ENCODE peak calls at places on chromosome 1, in ten cellular contexts. G, P, U, W, R, Z, M, D, S and K are unnamed samples.

GRCh38 chr1:211788626-211789025 is 41.9 kb downstream of the LPGAT1 start:
- DNase-seq in G (no peak), P (no peak), U (no peak), W (no peak), R (no peak), Z (no peak), M (no peak), D (no peak), S (no peak), K (no peak)

GRCh38 chr1:230188826-230189225 is 121.8 kb downstream of the GALNT2 start:
- DNase-seq in G (no peak), P (no peak), U (no peak), W (no peak), R (no peak), Z (no peak), M (no peak), D (no peak), S (no peak), K (no peak)

GRCh38 chr1:13620825-13621224 is 37.2 kb downstream of the PDPN start:
- DNase-seq in G (no peak), P (no peak), U (no peak), W (no peak), R (no peak), Z (no peak), M (no peak), D (no peak), S (no peak), K (no peak)

GRCh38 chr1:7669559-7670208 is 101.4 kb upstream of the VAMP3 start:
- DNase-seq in G (peak; percentile 68), P (peak; percentile 26), U (peak; percentile 81), W (no peak), R (peak; percentile 80), Z (peak; percentile 53), M (peak; percentile 67), D (peak; percentile 93), S (peak; percentile 78), K (peak; percentile 49)

GRCh38 chr1:202155478-202156021 is 4.9 kb downstream of the PTPN7 start:
- DNase-seq in G (no peak), P (no peak), U (no peak), W (no peak), R (no peak), Z (no peak), M (no peak), D (peak; percentile 15), S (no peak), K (no peak)

GRCh38 chr1:185574139-185574835 is 159.9 kb upstream of the HMCN1 start:
- DNase-seq in G (no peak), P (no peak), U (no peak), W (no peak), R (no peak), Z (no peak), M (no peak), D (no peak), S (no peak), K (no peak)

GRCh38 chr1:12052008-12052573 is 11.0 kb upstream of the TNFRSF8 start:
- DNase-seq in G (peak; percentile 70), P (no peak), U (peak; percentile 73), W (peak; percentile 78), R (peak; percentile 18), Z (peak; percentile 74), M (peak; percentile 53), D (no peak), S (peak; percentile 45), K (no peak)

GRCh38 chr1:59510249-59510648 is 213.4 kb downstream of the FGGY start:
- DNase-seq in G (no peak), P (no peak), U (no peak), W (no peak), R (no peak), Z (no peak), M (no peak), D (no peak), S (no peak), K (no peak)

GRCh38 chr1:222694927-222695326 is 17.4 kb downstream of the AIDA start:
- DNase-seq in G (no peak), P (no peak), U (no peak), W (no peak), R (no peak), Z (no peak), M (no peak), D (no peak), S (no peak), K (no peak)

GRCh38 chr1:161958425-161958824 is 65.2 kb downstream of the OLFML2B start:
- DNase-seq in G (peak; percentile 46), P (no peak), U (no peak), W (no peak), R (peak; percentile 69), Z (peak; percentile 34), M (no peak), D (no peak), S (no peak), K (no peak)

GRCh38 chr1:91809267-91809666 is 76.7 kb downstream of the TGFBR3 start:
- DNase-seq in G (no peak), P (no peak), U (no peak), W (no peak), R (no peak), Z (no peak), M (no peak), D (no peak), S (no peak), K (no peak)

GRCh38 chr1:206012086-206012859 is 9.1 kb upstream of the RAB7B start:
- DNase-seq in G (no peak), P (peak; percentile 24), U (peak; percentile 85), W (no peak), R (peak; percentile 56), Z (no peak), M (peak; percentile 67), D (no peak), S (no peak), K (no peak)

GRCh38 chr1:240027059-240027462 is 64.6 kb upstream of the FMN2 start:
- DNase-seq in G (peak; percentile 55), P (no peak), U (no peak), W (no peak), R (peak; percentile 57), Z (no peak), M (peak; percentile 6), D (peak; percentile 77), S (peak; percentile 77), K (no peak)

GRCh38 chr1:9665193-9665592 is 13.7 kb downstream of the PIK3CD start:
- DNase-seq in G (no peak), P (no peak), U (no peak), W (no peak), R (no peak), Z (no peak), M (no peak), D (no peak), S (no peak), K (no peak)

GRCh38 chr1:78279051-78279450 is 211.7 kb upstream of the PTGFR start:
- DNase-seq in G (no peak), P (no peak), U (no peak), W (no peak), R (no peak), Z (no peak), M (no peak), D (no peak), S (no peak), K (no peak)

GRCh38 chr1:56375184-56375837 is 204.1 kb downstream of the PLPP3 start:
- DNase-seq in G (no peak), P (no peak), U (no peak), W (no peak), R (no peak), Z (no peak), M (no peak), D (peak; percentile 46), S (no peak), K (no peak)

GRCh38 chr1:201088395-201088794 is 23.8 kb downstream of the CACNA1S start:
- DNase-seq in G (no peak), P (no peak), U (no peak), W (no peak), R (no peak), Z (no peak), M (no peak), D (no peak), S (no peak), K (no peak)

GRCh38 chr1:205709059-205709398 is 28.7 kb upstream of the SLC45A3 start:
- DNase-seq in G (no peak), P (no peak), U (no peak), W (no peak), R (no peak), Z (no peak), M (no peak), D (no peak), S (no peak), K (no peak)

GRCh38 chr1:247347395-247348222 is 15.9 kb upstream of the ZNF496 start:
- DNase-seq in G (no peak), P (no peak), U (no peak), W (no peak), R (no peak), Z (no peak), M (no peak), D (no peak), S (no peak), K (no peak)

GRCh38 chr1:23168079-23168461 is 586 bp downstream of the LUZP1 start:
- DNase-seq in G (peak; percentile 23), P (no peak), U (peak; percentile 60), W (peak; percentile 28), R (peak; percentile 18), Z (no peak), M (peak; percentile 35), D (no peak), S (peak; percentile 31), K (peak; percentile 21)

GRCh38 chr1:199856381-199856780 is 171.1 kb upstream of the NR5A2 start:
- DNase-seq in G (no peak), P (no peak), U (no peak), W (no peak), R (no peak), Z (no peak), M (no peak), D (no peak), S (no peak), K (no peak)

GRCh38 chr1:1066403-1067283 is 7.5 kb downstream of the RNF223 start:
- DNase-seq in G (no peak), P (no peak), U (no peak), W (no peak), R (peak; percentile 66), Z (peak; percentile 90), M (peak; percentile 52), D (no peak), S (no peak), K (no peak)

GRCh38 chr1:51517361-51518032 is 1.6 kb downstream of the EPS15 start:
- DNase-seq in G (peak; percentile 3), P (no peak), U (no peak), W (no peak), R (no peak), Z (no peak), M (no peak), D (peak; percentile 58), S (no peak), K (no peak)

GRCh38 chr1:60160141-60160540 is 86.6 kb upstream of the C1orf87 start:
- DNase-seq in G (no peak), P (no peak), U (no peak), W (no peak), R (no peak), Z (no peak), M (no peak), D (no peak), S (no peak), K (no peak)

GRCh38 chr1:9591669-9592509 is 3.2 kb downstream of the TMEM201 start:
- DNase-seq in G (no peak), P (no peak), U (no peak), W (no peak), R (no peak), Z (no peak), M (no peak), D (no peak), S (no peak), K (no peak)